ENCODE peak calls at places on chromosomes 4 and X, in seven cellular contexts. One of them, this sample, is unnamed.

GRCh38 chr4:119136541-119136940 is 909 bp downstream of the MYOZ2 start:
- DNase-seq in colonic mucosa: no peak
- DNase-seq in tibial artery: no peak
- DNase-seq in ovary: no peak
- DNase-seq in spleen: no peak
- DNase-seq in A549: no peak
- DNase-seq in left ventricle myocardium inferior: no peak
- DNase-seq in this sample: no peak

GRCh38 chr4:61149278-61149677 is 50.8 kb upstream of the ADGRL3 start:
- DNase-seq in A549: no peak
- DNase-seq in spleen: no peak
- DNase-seq in colonic mucosa: no peak
- DNase-seq in tibial artery: no peak
- DNase-seq in ovary: no peak
- DNase-seq in left ventricle myocardium inferior: no peak
- DNase-seq in this sample: no peak

GRCh38 chrX:95754411-95754810 is 930.2 kb upstream of the DIAPH2 start:
- DNase-seq in ovary: no peak
- DNase-seq in A549: no peak
- DNase-seq in tibial artery: no peak
- DNase-seq in spleen: no peak
- DNase-seq in left ventricle myocardium inferior: no peak
- DNase-seq in colonic mucosa: no peak
- DNase-seq in this sample: no peak

GRCh38 chr4:22434895-22435294 is 81.0 kb downstream of the ADGRA3 start:
- DNase-seq in spleen: no peak
- DNase-seq in colonic mucosa: peak; percentile 58
- DNase-seq in A549: peak; percentile 59
- DNase-seq in ovary: no peak
- DNase-seq in left ventricle myocardium inferior: no peak
- DNase-seq in tibial artery: no peak
- DNase-seq in this sample: peak; percentile 57

GRCh38 chr4:153281476-153281875 is 63.0 kb upstream of the MND1 start:
- DNase-seq in A549: no peak
- DNase-seq in colonic mucosa: no peak
- DNase-seq in tibial artery: no peak
- DNase-seq in spleen: no peak
- DNase-seq in left ventricle myocardium inferior: no peak
- DNase-seq in ovary: no peak
- DNase-seq in this sample: no peak

GRCh38 chr4:182832352-182833120 is 84.7 kb downstream of the DCTD start:
- DNase-seq in colonic mucosa: no peak
- DNase-seq in tibial artery: no peak
- DNase-seq in A549: no peak
- DNase-seq in left ventricle myocardium inferior: no peak
- DNase-seq in spleen: no peak
- DNase-seq in ovary: no peak
- DNase-seq in this sample: no peak

GRCh38 chr4:101730291-101731117 is 60.0 kb upstream of the BANK1 start:
- DNase-seq in tibial artery: peak; percentile 80
- DNase-seq in left ventricle myocardium inferior: peak; percentile 33
- DNase-seq in A549: peak; percentile 78
- DNase-seq in spleen: peak; percentile 75
- DNase-seq in colonic mucosa: peak; percentile 71
- DNase-seq in ovary: peak; percentile 40
- DNase-seq in this sample: peak; percentile 79

GRCh38 chrX:20594985-20595384 is 328.3 kb upstream of the RPS6KA3 start:
- DNase-seq in A549: peak; percentile 9
- DNase-seq in spleen: no peak
- DNase-seq in colonic mucosa: no peak
- DNase-seq in ovary: no peak
- DNase-seq in tibial artery: no peak
- DNase-seq in left ventricle myocardium inferior: no peak
- DNase-seq in this sample: no peak

GRCh38 chr4:127936974-127937373 is 28.0 kb downstream of the MFSD8 start:
- DNase-seq in ovary: no peak
- DNase-seq in A549: no peak
- DNase-seq in colonic mucosa: no peak
- DNase-seq in tibial artery: no peak
- DNase-seq in spleen: no peak
- DNase-seq in left ventricle myocardium inferior: no peak
- DNase-seq in this sample: no peak

GRCh38 chrX:42119076-42119475 is 195.7 kb upstream of the CASK start:
- DNase-seq in left ventricle myocardium inferior: no peak
- DNase-seq in spleen: no peak
- DNase-seq in colonic mucosa: no peak
- DNase-seq in A549: peak; percentile 86
- DNase-seq in tibial artery: no peak
- DNase-seq in ovary: no peak
- DNase-seq in this sample: no peak

GRCh38 chr4:152992491-152992890 is 56.4 kb downstream of the FHDC1 start:
- DNase-seq in colonic mucosa: no peak
- DNase-seq in spleen: no peak
- DNase-seq in left ventricle myocardium inferior: no peak
- DNase-seq in ovary: no peak
- DNase-seq in A549: no peak
- DNase-seq in tibial artery: no peak
- DNase-seq in this sample: no peak

GRCh38 chr4:1177274-1178141 is 5.1 kb upstream of the SPON2 start:
- DNase-seq in left ventricle myocardium inferior: no peak
- DNase-seq in spleen: peak; percentile 75
- DNase-seq in A549: no peak
- DNase-seq in tibial artery: no peak
- DNase-seq in ovary: no peak
- DNase-seq in colonic mucosa: peak; percentile 54
- DNase-seq in this sample: no peak

GRCh38 chr4:119897260-119897659 is 169.4 kb downstream of the MAD2L1 start:
- DNase-seq in ovary: no peak
- DNase-seq in A549: no peak
- DNase-seq in colonic mucosa: no peak
- DNase-seq in tibial artery: no peak
- DNase-seq in left ventricle myocardium inferior: no peak
- DNase-seq in spleen: no peak
- DNase-seq in this sample: no peak

GRCh38 chrX:1466232-1466661 is 13.5 kb upstream of the ASMTL start:
- DNase-seq in spleen: peak; percentile 84
- DNase-seq in A549: no peak
- DNase-seq in tibial artery: peak; percentile 9
- DNase-seq in left ventricle myocardium inferior: no peak
- DNase-seq in colonic mucosa: peak; percentile 12
- DNase-seq in ovary: no peak
- DNase-seq in this sample: peak; percentile 19

DNA sequence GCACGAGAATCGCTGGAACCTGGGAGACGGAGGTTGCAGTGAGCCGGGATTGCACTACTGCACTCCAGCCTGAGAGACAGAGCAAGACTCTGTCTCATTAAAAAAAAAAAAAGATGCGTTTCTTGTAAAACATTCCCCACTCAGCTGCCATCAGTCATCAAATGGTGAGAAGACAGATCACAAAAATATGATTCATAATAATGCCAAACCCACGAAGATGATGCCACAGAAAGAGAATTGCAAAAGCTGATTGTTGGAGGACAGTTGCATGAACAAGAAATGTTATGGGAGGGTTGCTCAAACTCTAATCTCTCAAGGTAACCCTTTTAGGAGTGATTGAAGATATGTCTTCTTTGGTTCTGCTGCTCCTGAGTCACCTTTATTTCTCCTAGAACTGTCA is 21.4 kb upstream of the SMIM14 start:
- DNase-seq in spleen: no peak
- DNase-seq in colonic mucosa: no peak
- DNase-seq in ovary: no peak
- DNase-seq in left ventricle myocardium inferior: no peak
- DNase-seq in tibial artery: no peak
- DNase-seq in A549: no peak
- DNase-seq in this sample: no peak
- H3K4me1 ChIP-seq in spleen: peaks cover 10% of the 10 kb centered on the region
- H3K4me1 ChIP-seq in colonic mucosa: no peaks in the 10 kb centered on the region
- H3K4me1 ChIP-seq in ovary: no peaks in the 10 kb centered on the region
- H3K4me1 ChIP-seq in left ventricle myocardium inferior: no peaks in the 10 kb centered on the region
- H3K4me1 ChIP-seq in tibial artery: no peaks in the 10 kb centered on the region
- H3K4me1 ChIP-seq in A549: peaks cover 17% of the 10 kb centered on the region
- H3K4me1 ChIP-seq in this sample: peaks cover 7% of the 10 kb centered on the region

GRCh38 chr4:41160010-41160789 is 54.1 kb downstream of the APBB2 start:
- DNase-seq in left ventricle myocardium inferior: no peak
- DNase-seq in colonic mucosa: no peak
- DNase-seq in tibial artery: no peak
- DNase-seq in ovary: no peak
- DNase-seq in A549: peak; percentile 80
- DNase-seq in spleen: no peak
- DNase-seq in this sample: peak; percentile 68
- H3K4me1 ChIP-seq in left ventricle myocardium inferior: peaks cover 34% of the 10 kb centered on the region
- H3K4me1 ChIP-seq in colonic mucosa: no peaks in the 10 kb centered on the region
- H3K4me1 ChIP-seq in tibial artery: peaks cover 32% of the 10 kb centered on the region
- H3K4me1 ChIP-seq in ovary: peaks cover 7% of the 10 kb centered on the region
- H3K4me1 ChIP-seq in A549: peaks cover 39% of the 10 kb centered on the region
- H3K4me1 ChIP-seq in spleen: peaks cover 16% of the 10 kb centered on the region
- H3K4me1 ChIP-seq in this sample: peaks cover 6% of the 10 kb centered on the region

GRCh38 chr4:139552506-139552905 is 3.5 kb downstream of the SETD7 start:
- DNase-seq in A549: no peak
- DNase-seq in ovary: no peak
- DNase-seq in spleen: no peak
- DNase-seq in tibial artery: no peak
- DNase-seq in left ventricle myocardium inferior: no peak
- DNase-seq in colonic mucosa: no peak
- DNase-seq in this sample: no peak
- H3K4me1 ChIP-seq in A549: peaks cover 54% of the 10 kb centered on the region
- H3K4me1 ChIP-seq in ovary: peaks cover 19% of the 10 kb centered on the region
- H3K4me1 ChIP-seq in spleen: peaks cover 64% of the 10 kb centered on the region
- H3K4me1 ChIP-seq in tibial artery: peaks cover 42% of the 10 kb centered on the region
- H3K4me1 ChIP-seq in left ventricle myocardium inferior: peaks cover 89% of the 10 kb centered on the region
- H3K4me1 ChIP-seq in colonic mucosa: no peaks in the 10 kb centered on the region
- H3K4me1 ChIP-seq in this sample: peaks cover 60% of the 10 kb centered on the region

GRCh38 chr4:144658015-144658567 is 12.1 kb downstream of the HHIP start:
- DNase-seq in colonic mucosa: no peak
- DNase-seq in spleen: no peak
- DNase-seq in A549: no peak
- DNase-seq in tibial artery: no peak
- DNase-seq in left ventricle myocardium inferior: no peak
- DNase-seq in ovary: no peak
- DNase-seq in this sample: no peak
- H3K4me1 ChIP-seq in colonic mucosa: no peaks in the 10 kb centered on the region
- H3K4me1 ChIP-seq in spleen: no peaks in the 10 kb centered on the region
- H3K4me1 ChIP-seq in A549: no peaks in the 10 kb centered on the region
- H3K4me1 ChIP-seq in tibial artery: no peaks in the 10 kb centered on the region
- H3K4me1 ChIP-seq in left ventricle myocardium inferior: no peaks in the 10 kb centered on the region
- H3K4me1 ChIP-seq in ovary: peaks cover 3% of the 10 kb centered on the region
- H3K4me1 ChIP-seq in this sample: no peaks in the 10 kb centered on the region

GRCh38 chr4:110087116-110087708 is 111.2 kb downstream of the ELOVL6 start:
- DNase-seq in left ventricle myocardium inferior: no peak
- DNase-seq in colonic mucosa: no peak
- DNase-seq in ovary: no peak
- DNase-seq in spleen: no peak
- DNase-seq in tibial artery: no peak
- DNase-seq in A549: no peak
- DNase-seq in this sample: no peak
- H3K4me1 ChIP-seq in left ventricle myocardium inferior: peaks cover 22% of the 10 kb centered on the region
- H3K4me1 ChIP-seq in colonic mucosa: no peaks in the 10 kb centered on the region
- H3K4me1 ChIP-seq in ovary: peaks cover 3% of the 10 kb centered on the region
- H3K4me1 ChIP-seq in spleen: peaks cover 18% of the 10 kb centered on the region
- H3K4me1 ChIP-seq in tibial artery: no peaks in the 10 kb centered on the region
- H3K4me1 ChIP-seq in A549: peaks cover 31% of the 10 kb centered on the region
- H3K4me1 ChIP-seq in this sample: peaks cover 16% of the 10 kb centered on the region

DNA sequence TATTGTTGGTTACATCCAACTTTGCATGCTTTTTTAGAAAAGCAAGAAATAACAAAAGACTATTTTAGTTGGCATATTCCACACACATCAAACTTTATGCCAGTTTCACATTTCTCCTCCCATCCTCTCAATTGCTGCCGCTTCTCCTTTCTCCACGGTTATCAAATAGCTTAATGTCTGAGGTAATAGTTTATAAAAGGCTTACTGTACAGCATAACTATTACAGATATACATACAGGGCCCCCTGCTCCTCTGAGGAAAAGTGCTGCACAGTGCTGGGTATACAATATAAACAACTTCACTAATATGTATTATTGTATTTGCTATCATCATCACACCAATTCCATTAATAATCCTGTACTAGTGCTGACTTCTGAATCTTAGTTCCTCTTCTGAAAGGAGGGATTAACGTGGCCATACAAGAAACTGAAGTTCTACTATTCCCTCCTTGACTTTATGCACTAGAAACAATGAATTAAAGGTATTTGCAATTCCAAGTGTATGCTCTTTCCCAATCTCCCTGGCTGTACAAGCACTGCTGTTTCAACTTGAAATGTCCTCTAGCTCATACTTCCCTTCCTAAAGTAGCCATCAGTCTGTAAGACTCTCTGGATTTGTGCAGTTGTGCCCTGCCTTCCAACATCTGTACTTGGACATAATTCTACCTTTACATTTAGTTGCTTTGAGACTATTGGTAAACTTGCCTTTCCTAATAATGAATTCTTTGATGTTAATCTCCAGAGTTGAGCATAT is 2.5 kb downstream of the CCNI start:
- DNase-seq in spleen: no peak
- DNase-seq in left ventricle myocardium inferior: no peak
- DNase-seq in tibial artery: no peak
- DNase-seq in A549: no peak
- DNase-seq in ovary: no peak
- DNase-seq in colonic mucosa: no peak
- DNase-seq in this sample: no peak
- H3K4me1 ChIP-seq in spleen: peaks cover 81% of the 10 kb centered on the region
- H3K4me1 ChIP-seq in left ventricle myocardium inferior: peaks cover 76% of the 10 kb centered on the region
- H3K4me1 ChIP-seq in tibial artery: peaks cover 30% of the 10 kb centered on the region
- H3K4me1 ChIP-seq in A549: peaks cover 26% of the 10 kb centered on the region
- H3K4me1 ChIP-seq in ovary: peaks cover 7% of the 10 kb centered on the region
- H3K4me1 ChIP-seq in colonic mucosa: peaks cover 16% of the 10 kb centered on the region
- H3K4me1 ChIP-seq in this sample: peaks cover 7% of the 10 kb centered on the region

GRCh38 chr4:186948361-186949291 is 225.0 kb upstream of the FAT1 start:
- DNase-seq in A549: peak; percentile 26
- DNase-seq in spleen: no peak
- DNase-seq in ovary: no peak
- DNase-seq in left ventricle myocardium inferior: no peak
- DNase-seq in colonic mucosa: no peak
- DNase-seq in tibial artery: no peak
- DNase-seq in this sample: no peak
- H3K4me1 ChIP-seq in A549: peaks cover 6% of the 10 kb centered on the region
- H3K4me1 ChIP-seq in spleen: no peaks in the 10 kb centered on the region
- H3K4me1 ChIP-seq in ovary: no peaks in the 10 kb centered on the region
- H3K4me1 ChIP-seq in left ventricle myocardium inferior: peaks cover 14% of the 10 kb centered on the region
- H3K4me1 ChIP-seq in colonic mucosa: peaks cover 7% of the 10 kb centered on the region
- H3K4me1 ChIP-seq in tibial artery: no peaks in the 10 kb centered on the region
- H3K4me1 ChIP-seq in this sample: no peaks in the 10 kb centered on the region

This sample was measured in adrenal gland.